ENCODE peak calls at places on chromosomes 2 and 18, in six cellular contexts. K, G, L, M, U and B are unnamed samples.

GRCh38 chr18:36078751-36079529 is 11.6 kb upstream of the RPRD1A start:
- DNase-seq in U (no peak), K (no peak), M (no peak), G (no peak), L (no peak), B (no peak)

GRCh38 chr2:127624321-127625145 is 21.4 kb upstream of the GPR17 start:
- DNase-seq in L (no peak), M (no peak), G (peak; percentile 35), U (peak; percentile 64), K (no peak), B (peak; percentile 65)

GRCh38 chr18:11121426-11121825 is 27.9 kb downstream of the PIEZO2 start:
- DNase-seq in U (no peak), K (no peak), L (no peak), G (no peak), M (no peak), B (no peak)

GRCh38 chr2:222671259-222672067 is at the start of gene MOGAT1:
- DNase-seq in K (no peak), G (peak; percentile 72), M (no peak), L (peak; percentile 20), U (peak; percentile 87), B (no peak)

GRCh38 chr18:3481696-3482210 is 31.8 kb downstream of the TGIF1 start:
- DNase-seq in U (no peak), G (no peak), M (no peak), L (peak; percentile 51), K (no peak), B (no peak)

GRCh38 chr2:102798181-102798580 is 36.4 kb downstream of the TMEM182 start:
- DNase-seq in G (no peak), K (no peak), U (no peak), L (no peak), M (no peak), B (no peak)

GRCh38 chr2:202705446-202706020 is 70.8 kb downstream of the FAM117B start:
- DNase-seq in M (no peak), G (no peak), L (no peak), K (no peak), U (no peak), B (no peak)

GRCh38 chr2:178211943-178212342 is 17.6 kb downstream of the OSBPL6 start:
- DNase-seq in M (no peak), U (no peak), K (no peak), G (no peak), L (no peak), B (no peak)

GRCh38 chr2:96870631-96871255 is 863 bp upstream of the SEMA4C start:
- DNase-seq in L (no peak), G (peak; percentile 74), K (no peak), M (no peak), U (peak; percentile 88), B (peak; percentile 85)

GRCh38 chr2:26485725-26486418 is 7.9 kb upstream of the OTOF start:
- DNase-seq in K (no peak), G (no peak), M (no peak), L (no peak), U (peak; percentile 39), B (no peak)

GRCh38 chr2:85743304-85743978 is 10.3 kb upstream of the ATOH8 start:
- DNase-seq in K (no peak), G (no peak), U (no peak), L (no peak), M (no peak), B (no peak)

GRCh38 chr18:12599966-12600365 is 57.9 kb downstream of the SPIRE1 start:
- DNase-seq in M (no peak), L (no peak), U (no peak), G (no peak), K (no peak), B (no peak)

GRCh38 chr2:148410899-148411298 is 233.7 kb upstream of the EPC2 start:
- DNase-seq in L (no peak), M (no peak), K (no peak), G (no peak), U (no peak), B (no peak)

GRCh38 chr18:49892148-49892924 is 79.0 kb upstream of the ACAA2 start:
- DNase-seq in L (no peak), G (no peak), M (no peak), K (no peak), U (no peak), B (no peak)

GRCh38 chr2:32947484-32948143 is 861 bp downstream of the LTBP1 start:
- DNase-seq in M (peak; percentile 19), K (peak; percentile 3), G (peak; percentile 54), L (peak; percentile 75), U (peak; percentile 79), B (peak; percentile 70)

GRCh38 chr2:39902103-39902502 is 123.0 kb upstream of the THUMPD2 start:
- DNase-seq in M (no peak), K (no peak), G (no peak), L (no peak), U (no peak), B (no peak)

GRCh38 chr18:21703241-21703820 is 1.2 kb downstream of the ABHD3 start:
- DNase-seq in L (peak; percentile 63), G (no peak), K (no peak), U (no peak), M (peak; percentile 62), B (no peak)